ENCODE peak calls at places on chromosomes 12 and 14, in ten cellular contexts. One of them, this sample, is unnamed.
A peak's percentile ranks its signal among the peaks of the same experiment; 100 is the strongest.

GRCh38 chr14:69882086-69882864 is 3.1 kb downstream of the SMOC1 start:
- DNase-seq in Peyer's patch: no peak
- DNase-seq in heart left ventricle: no peak
- DNase-seq in tibial nerve: no peak
- DNase-seq in AG04450: no peak
- DNase-seq in astrocyte of the cerebellum: no peak
- DNase-seq in skeletal muscle cell: no peak
- DNase-seq in left ventricle myocardium inferior: no peak
- DNase-seq in tibial artery: no peak
- DNase-seq in left lung: no peak
- DNase-seq in this sample: no peak

GRCh38 chr12:68915055-68915454 is 17.9 kb downstream of the CPM start:
- DNase-seq in Peyer's patch: no peak
- DNase-seq in heart left ventricle: no peak
- DNase-seq in tibial nerve: no peak
- DNase-seq in AG04450: peak; percentile 18
- DNase-seq in astrocyte of the cerebellum: peak; percentile 87
- DNase-seq in skeletal muscle cell: peak; percentile 93
- DNase-seq in left ventricle myocardium inferior: no peak
- DNase-seq in tibial artery: no peak
- DNase-seq in left lung: no peak
- DNase-seq in this sample: no peak

GRCh38 chr12:31591308-31591901 is 469 bp upstream of the DENND5B start:
- DNase-seq in Peyer's patch: peak; percentile 79
- DNase-seq in heart left ventricle: peak; percentile 33
- DNase-seq in tibial nerve: no peak
- DNase-seq in AG04450: no peak
- DNase-seq in astrocyte of the cerebellum: no peak
- DNase-seq in skeletal muscle cell: no peak
- DNase-seq in left ventricle myocardium inferior: no peak
- DNase-seq in tibial artery: no peak
- DNase-seq in left lung: no peak
- DNase-seq in this sample: no peak

GRCh38 chr14:77141592-77142288 is at the start of gene ZDHHC22:
- DNase-seq in Peyer's patch: no peak
- DNase-seq in heart left ventricle: no peak
- DNase-seq in tibial nerve: no peak
- DNase-seq in AG04450: no peak
- DNase-seq in astrocyte of the cerebellum: no peak
- DNase-seq in skeletal muscle cell: no peak
- DNase-seq in left ventricle myocardium inferior: no peak
- DNase-seq in tibial artery: no peak
- DNase-seq in left lung: no peak
- DNase-seq in this sample: no peak

GRCh38 chr14:78254911-78255431 is 84.8 kb downstream of the NRXN3 start:
- DNase-seq in Peyer's patch: no peak
- DNase-seq in heart left ventricle: no peak
- DNase-seq in tibial nerve: no peak
- DNase-seq in AG04450: no peak
- DNase-seq in astrocyte of the cerebellum: peak; percentile 91
- DNase-seq in skeletal muscle cell: no peak
- DNase-seq in left ventricle myocardium inferior: no peak
- DNase-seq in tibial artery: no peak
- DNase-seq in left lung: no peak
- DNase-seq in this sample: no peak

GRCh38 chr14:92729632-92730358 is 18.6 kb downstream of the LGMN start:
- DNase-seq in Peyer's patch: no peak
- DNase-seq in heart left ventricle: no peak
- DNase-seq in tibial nerve: no peak
- DNase-seq in AG04450: peak; percentile 89
- DNase-seq in astrocyte of the cerebellum: peak; percentile 91
- DNase-seq in skeletal muscle cell: peak; percentile 81
- DNase-seq in left ventricle myocardium inferior: no peak
- DNase-seq in tibial artery: no peak
- DNase-seq in left lung: no peak
- DNase-seq in this sample: no peak

GRCh38 chr14:23568600-23569310 is 1.2 kb upstream of the AP1G2 start:
- DNase-seq in Peyer's patch: peak; percentile 60
- DNase-seq in heart left ventricle: peak; percentile 35
- DNase-seq in tibial nerve: no peak
- DNase-seq in AG04450: no peak
- DNase-seq in astrocyte of the cerebellum: no peak
- DNase-seq in skeletal muscle cell: no peak
- DNase-seq in left ventricle myocardium inferior: no peak
- DNase-seq in tibial artery: no peak
- DNase-seq in left lung: peak; percentile 69
- DNase-seq in this sample: no peak

GRCh38 chr12:14903386-14904098 is 17.9 kb upstream of the MGP start:
- DNase-seq in Peyer's patch: no peak
- DNase-seq in heart left ventricle: no peak
- DNase-seq in tibial nerve: no peak
- DNase-seq in AG04450: no peak
- DNase-seq in astrocyte of the cerebellum: no peak
- DNase-seq in skeletal muscle cell: no peak
- DNase-seq in left ventricle myocardium inferior: no peak
- DNase-seq in tibial artery: no peak
- DNase-seq in left lung: no peak
- DNase-seq in this sample: no peak

GRCh38 chr12:12214635-12215131 is 52.2 kb downstream of the LRP6 start:
- DNase-seq in Peyer's patch: no peak
- DNase-seq in heart left ventricle: no peak
- DNase-seq in tibial nerve: no peak
- DNase-seq in AG04450: no peak
- DNase-seq in astrocyte of the cerebellum: no peak
- DNase-seq in skeletal muscle cell: peak; percentile 14
- DNase-seq in left ventricle myocardium inferior: no peak
- DNase-seq in tibial artery: no peak
- DNase-seq in left lung: no peak
- DNase-seq in this sample: no peak

GRCh38 chr14:80663541-80663940 is 278.0 kb downstream of the CEP128 start:
- DNase-seq in Peyer's patch: no peak
- DNase-seq in heart left ventricle: no peak
- DNase-seq in tibial nerve: no peak
- DNase-seq in AG04450: no peak
- DNase-seq in astrocyte of the cerebellum: no peak
- DNase-seq in skeletal muscle cell: no peak
- DNase-seq in left ventricle myocardium inferior: no peak
- DNase-seq in tibial artery: no peak
- DNase-seq in left lung: no peak
- DNase-seq in this sample: no peak

GRCh38 chr14:91377700-91378652 is 39.6 kb downstream of the CCDC88C start:
- DNase-seq in Peyer's patch: peak; percentile 75
- DNase-seq in heart left ventricle: no peak
- DNase-seq in tibial nerve: no peak
- DNase-seq in AG04450: no peak
- DNase-seq in astrocyte of the cerebellum: no peak
- DNase-seq in skeletal muscle cell: no peak
- DNase-seq in left ventricle myocardium inferior: no peak
- DNase-seq in tibial artery: no peak
- DNase-seq in left lung: no peak
- DNase-seq in this sample: no peak

GRCh38 chr12:238736-239398 is 23.8 kb downstream of the SLC6A13 start:
- DNase-seq in Peyer's patch: no peak
- DNase-seq in heart left ventricle: peak; percentile 9
- DNase-seq in tibial nerve: no peak
- DNase-seq in AG04450: no peak
- DNase-seq in astrocyte of the cerebellum: no peak
- DNase-seq in skeletal muscle cell: no peak
- DNase-seq in left ventricle myocardium inferior: no peak
- DNase-seq in tibial artery: no peak
- DNase-seq in left lung: no peak
- DNase-seq in this sample: no peak

GRCh38 chr14:98816195-98816594 is 455.8 kb downstream of the BCL11B start:
- DNase-seq in Peyer's patch: no peak
- DNase-seq in heart left ventricle: no peak
- DNase-seq in tibial nerve: no peak
- DNase-seq in AG04450: no peak
- DNase-seq in astrocyte of the cerebellum: no peak
- DNase-seq in skeletal muscle cell: no peak
- DNase-seq in left ventricle myocardium inferior: no peak
- DNase-seq in tibial artery: no peak
- DNase-seq in left lung: no peak
- DNase-seq in this sample: no peak

GRCh38 chr12:85468356-85469157 is 188.5 kb downstream of the ALX1 start:
- DNase-seq in Peyer's patch: no peak
- DNase-seq in heart left ventricle: no peak
- DNase-seq in tibial nerve: no peak
- DNase-seq in AG04450: peak; percentile 8
- DNase-seq in astrocyte of the cerebellum: peak; percentile 59
- DNase-seq in skeletal muscle cell: no peak
- DNase-seq in left ventricle myocardium inferior: no peak
- DNase-seq in tibial artery: no peak
- DNase-seq in left lung: peak; percentile 62
- DNase-seq in this sample: peak; percentile 51

GRCh38 chr12:26119391-26119981 is 5.4 kb downstream of the BHLHE41 start:
- DNase-seq in Peyer's patch: no peak
- DNase-seq in heart left ventricle: no peak
- DNase-seq in tibial nerve: no peak
- DNase-seq in AG04450: no peak
- DNase-seq in astrocyte of the cerebellum: peak; percentile 76
- DNase-seq in skeletal muscle cell: no peak
- DNase-seq in left ventricle myocardium inferior: no peak
- DNase-seq in tibial artery: no peak
- DNase-seq in left lung: no peak
- DNase-seq in this sample: no peak

GRCh38 chr12:75587340-75588106 is 76.1 kb upstream of the KRR1 start:
- DNase-seq in Peyer's patch: no peak
- DNase-seq in heart left ventricle: no peak
- DNase-seq in tibial nerve: no peak
- DNase-seq in AG04450: no peak
- DNase-seq in astrocyte of the cerebellum: no peak
- DNase-seq in skeletal muscle cell: no peak
- DNase-seq in left ventricle myocardium inferior: no peak
- DNase-seq in tibial artery: no peak
- DNase-seq in left lung: no peak
- DNase-seq in this sample: no peak

GRCh38 chr12:48003226-48004038 is 844 bp downstream of the COL2A1 start:
- DNase-seq in Peyer's patch: peak; percentile 39
- DNase-seq in heart left ventricle: no peak
- DNase-seq in tibial nerve: no peak
- DNase-seq in AG04450: no peak
- DNase-seq in astrocyte of the cerebellum: no peak
- DNase-seq in skeletal muscle cell: no peak
- DNase-seq in left ventricle myocardium inferior: no peak
- DNase-seq in tibial artery: no peak
- DNase-seq in left lung: no peak
- DNase-seq in this sample: no peak

GRCh38 chr12:40945772-40946171 is 242.3 kb upstream of the PDZRN4 start:
- DNase-seq in Peyer's patch: no peak
- DNase-seq in heart left ventricle: no peak
- DNase-seq in tibial nerve: no peak
- DNase-seq in AG04450: no peak
- DNase-seq in astrocyte of the cerebellum: no peak
- DNase-seq in skeletal muscle cell: no peak
- DNase-seq in left ventricle myocardium inferior: no peak
- DNase-seq in tibial artery: no peak
- DNase-seq in left lung: no peak
- DNase-seq in this sample: no peak
- H3K4me3 ChIP-seq in Peyer's patch: no peak overlapping the region
- H3K4me3 ChIP-seq in heart left ventricle: no peak overlapping the region
- H3K4me3 ChIP-seq in tibial nerve: no peak overlapping the region
- H3K4me3 ChIP-seq in AG04450: no peak overlapping the region
- H3K4me3 ChIP-seq in astrocyte of the cerebellum: no peak overlapping the region
- H3K4me3 ChIP-seq in skeletal muscle cell: no peak overlapping the region
- H3K4me3 ChIP-seq in left ventricle myocardium inferior: no peak overlapping the region
- H3K4me3 ChIP-seq in tibial artery: no peak overlapping the region
- H3K4me3 ChIP-seq in left lung: no peak overlapping the region
- H3K4me3 ChIP-seq in this sample: no peak overlapping the region

GRCh38 chr14:72519543-72519942 is 374.4 kb downstream of the DPF3 start:
- DNase-seq in Peyer's patch: no peak
- DNase-seq in heart left ventricle: no peak
- DNase-seq in tibial nerve: no peak
- DNase-seq in AG04450: no peak
- DNase-seq in astrocyte of the cerebellum: no peak
- DNase-seq in skeletal muscle cell: no peak
- DNase-seq in left ventricle myocardium inferior: no peak
- DNase-seq in tibial artery: no peak
- DNase-seq in left lung: no peak
- DNase-seq in this sample: no peak
- H3K4me3 ChIP-seq in Peyer's patch: no peak overlapping the region
- H3K4me3 ChIP-seq in heart left ventricle: no peak overlapping the region
- H3K4me3 ChIP-seq in tibial nerve: no peak overlapping the region
- H3K4me3 ChIP-seq in AG04450: no peak overlapping the region
- H3K4me3 ChIP-seq in astrocyte of the cerebellum: no peak overlapping the region
- H3K4me3 ChIP-seq in skeletal muscle cell: no peak overlapping the region
- H3K4me3 ChIP-seq in left ventricle myocardium inferior: no peak overlapping the region
- H3K4me3 ChIP-seq in tibial artery: no peak overlapping the region
- H3K4me3 ChIP-seq in left lung: no peak overlapping the region
- H3K4me3 ChIP-seq in this sample: no peak overlapping the region

GRCh38 chr14:88914956-88915355 is 90.5 kb downstream of the TTC8 start:
- DNase-seq in Peyer's patch: no peak
- DNase-seq in heart left ventricle: no peak
- DNase-seq in tibial nerve: no peak
- DNase-seq in AG04450: no peak
- DNase-seq in astrocyte of the cerebellum: no peak
- DNase-seq in skeletal muscle cell: no peak
- DNase-seq in left ventricle myocardium inferior: no peak
- DNase-seq in tibial artery: no peak
- DNase-seq in left lung: no peak
- DNase-seq in this sample: no peak
- H3K4me3 ChIP-seq in Peyer's patch: no peak overlapping the region
- H3K4me3 ChIP-seq in heart left ventricle: no peak overlapping the region
- H3K4me3 ChIP-seq in tibial nerve: no peak overlapping the region
- H3K4me3 ChIP-seq in AG04450: no peak overlapping the region
- H3K4me3 ChIP-seq in astrocyte of the cerebellum: no peak overlapping the region
- H3K4me3 ChIP-seq in skeletal muscle cell: no peak overlapping the region
- H3K4me3 ChIP-seq in left ventricle myocardium inferior: no peak overlapping the region
- H3K4me3 ChIP-seq in tibial artery: no peak overlapping the region
- H3K4me3 ChIP-seq in left lung: no peak overlapping the region
- H3K4me3 ChIP-seq in this sample: no peak overlapping the region

DNA sequence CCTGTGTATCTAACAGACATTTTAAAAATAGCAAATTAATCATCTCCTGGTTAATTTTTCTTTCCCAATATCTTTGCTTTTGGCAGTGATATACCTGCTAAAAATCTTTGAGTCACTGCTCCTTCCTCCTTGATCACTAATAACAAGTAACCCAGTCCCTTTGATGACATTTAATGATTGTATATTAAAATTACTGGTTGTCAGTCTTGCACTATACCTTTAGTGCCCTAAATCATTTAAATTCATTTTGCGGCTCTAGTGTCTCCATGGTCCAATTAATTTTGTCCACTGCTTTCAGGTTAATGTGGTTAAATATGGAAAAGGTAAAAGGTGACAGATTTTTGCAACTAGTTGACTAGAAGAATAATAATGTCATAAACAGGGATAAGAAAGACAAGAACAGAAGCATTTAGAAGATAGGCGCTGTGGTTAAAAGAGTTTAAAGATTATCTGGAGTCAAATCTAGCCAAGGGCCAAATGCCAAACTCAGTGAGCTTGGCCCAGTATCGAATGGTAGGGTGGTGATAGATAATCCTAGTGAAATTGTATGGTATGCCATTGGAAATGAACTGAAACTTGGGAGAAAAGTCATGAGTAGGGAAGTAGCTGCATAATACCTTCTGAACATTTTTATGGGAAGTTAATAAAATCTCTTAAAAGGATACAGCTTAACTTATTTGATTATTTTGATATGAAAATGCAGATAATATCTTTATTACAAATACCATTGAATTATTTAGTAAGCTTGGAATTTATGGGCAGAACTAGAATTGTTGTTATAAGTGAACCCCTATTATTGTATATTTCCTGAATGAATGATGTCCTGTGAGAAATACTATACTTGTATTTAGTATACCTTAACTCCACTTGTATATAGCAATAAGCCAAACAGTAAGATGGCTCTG is 115.0 kb downstream of the PCNX1 start:
- DNase-seq in Peyer's patch: no peak
- DNase-seq in heart left ventricle: no peak
- DNase-seq in tibial nerve: no peak
- DNase-seq in AG04450: no peak
- DNase-seq in astrocyte of the cerebellum: no peak
- DNase-seq in skeletal muscle cell: no peak
- DNase-seq in left ventricle myocardium inferior: no peak
- DNase-seq in tibial artery: no peak
- DNase-seq in left lung: no peak
- DNase-seq in this sample: no peak
- H3K4me3 ChIP-seq in Peyer's patch: no peak overlapping the region
- H3K4me3 ChIP-seq in heart left ventricle: no peak overlapping the region
- H3K4me3 ChIP-seq in tibial nerve: no peak overlapping the region
- H3K4me3 ChIP-seq in AG04450: no peak overlapping the region
- H3K4me3 ChIP-seq in astrocyte of the cerebellum: no peak overlapping the region
- H3K4me3 ChIP-seq in skeletal muscle cell: no peak overlapping the region
- H3K4me3 ChIP-seq in left ventricle myocardium inferior: no peak overlapping the region
- H3K4me3 ChIP-seq in tibial artery: no peak overlapping the region
- H3K4me3 ChIP-seq in left lung: no peak overlapping the region
- H3K4me3 ChIP-seq in this sample: no peak overlapping the region

This sample was measured in lower lobe of right lung.